ENCODE peak calls at places on chromosomes 3 and 15, in seven cellular contexts. K, R, B, O, X, U and G are unnamed samples.

GRCh38 chr15:68210821-68211655 is 5.9 kb upstream of the CALML4 start:
- DNase-seq in K (peak), R (peak), B (peak), O (peak), X (no peak), U (no peak), G (peak)

GRCh38 chr3:44342191-44342790 is 3.7 kb downstream of the TCAIM start:
- DNase-seq in K (no peak), R (no peak), B (no peak), O (no peak), X (no peak), U (no peak), G (no peak)

GRCh38 chr3:85193565-85193964 is 234.8 kb downstream of the CADM2 start:
- DNase-seq in K (no peak), R (no peak), B (no peak), O (no peak), X (no peak), U (no peak), G (no peak)

GRCh38 chr3:125478321-125478720 is 41.7 kb downstream of the SNX4 start:
- DNase-seq in K (no peak), R (no peak), B (no peak), O (no peak), X (no peak), U (no peak), G (no peak)

GRCh38 chr3:133742351-133743091 is 3.7 kb upstream of the TF start:
- DNase-seq in K (no peak), R (no peak), B (no peak), O (no peak), X (no peak), U (peak), G (no peak)

GRCh38 chr3:8406479-8406878 is 95.1 kb upstream of the LMCD1 start:
- DNase-seq in K (no peak), R (no peak), B (no peak), O (no peak), X (no peak), U (no peak), G (no peak)

GRCh38 chr3:18062289-18063025 is 320.0 kb upstream of the TBC1D5 start:
- DNase-seq in K (no peak), R (no peak), B (no peak), O (no peak), X (no peak), U (no peak), G (no peak)

GRCh38 chr3:128784228-128784627 is 58.2 kb downstream of the RAB7A start:
- DNase-seq in K (no peak), R (peak), B (peak), O (peak), X (no peak), U (no peak), G (peak)

GRCh38 chr15:42364529-42364928 is 5.2 kb downstream of the CAPN3 start:
- DNase-seq in K (peak), R (no peak), B (no peak), O (no peak), X (no peak), U (no peak), G (no peak)

GRCh38 chr3:154758109-154758868 is 321.8 kb upstream of the MME start:
- DNase-seq in K (no peak), R (no peak), B (no peak), O (no peak), X (no peak), U (no peak), G (no peak)

GRCh38 chr15:33068531-33068990 is 126.0 kb downstream of the FMN1 start:
- DNase-seq in K (no peak), R (peak), B (no peak), O (peak), X (no peak), U (no peak), G (no peak)
- H3K27ac ChIP-seq in K (peak), R (peak), B (no peak), O (no peak), X (no peak), U (no peak), G (no peak)

GRCh38 chr15:84654689-84655453 is 788 bp upstream of the WDR73 start:
- DNase-seq in K (peak), R (peak), B (peak), O (peak), X (peak), U (peak), G (peak)
- TF ChIP-seq CTCF in K (peak), R (peak), B (peak), O (peak), X (peak), U (peak), G (peak)

DNA sequence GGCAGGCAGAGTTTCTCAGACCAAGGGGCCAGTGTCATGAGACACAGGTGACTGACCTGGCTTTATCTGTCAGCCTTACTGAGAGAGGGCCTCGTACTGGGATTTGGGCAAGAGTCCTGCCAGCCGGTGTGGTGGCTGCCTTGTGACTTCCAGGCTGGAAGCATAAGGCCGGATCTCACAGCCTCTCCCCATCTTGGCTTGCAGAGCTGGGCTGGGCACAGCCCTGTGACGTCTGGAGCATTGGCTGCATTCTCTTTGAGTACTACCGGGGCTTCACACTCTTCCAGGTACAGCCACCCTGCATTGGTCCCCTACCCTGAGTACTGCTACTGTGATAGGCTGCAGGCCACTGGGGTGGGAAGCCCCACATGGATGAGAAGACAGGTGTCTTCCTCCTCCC is 12.1 kb downstream of the CLK3 start:
- DNase-seq in K (no peak), R (no peak), B (no peak), O (no peak), X (no peak), U (no peak), G (no peak)
- H3K27ac ChIP-seq in K (no peak), R (no peak), B (peak), O (no peak), X (no peak), U (no peak), G (no peak)

DNA sequence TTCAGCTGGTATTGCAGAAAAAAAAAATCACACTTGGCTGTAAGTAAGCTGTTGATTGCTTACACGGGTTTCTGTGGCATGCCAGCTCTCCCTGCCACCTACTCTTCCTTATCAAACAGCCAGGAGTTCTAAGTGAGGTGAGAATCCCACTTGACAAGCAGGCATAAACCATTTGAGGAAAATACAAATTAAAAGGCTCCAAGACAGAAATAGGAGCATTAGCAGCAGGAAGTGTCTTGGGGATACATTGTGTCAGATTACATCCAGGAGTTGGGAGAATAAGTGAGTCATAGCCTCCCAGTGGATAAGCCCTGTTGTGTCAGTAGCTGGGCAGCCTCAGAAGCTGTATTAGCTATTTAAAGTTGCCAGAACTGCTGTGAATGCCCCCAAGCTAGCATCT is 256.0 kb downstream of the CNTN4 start:
- DNase-seq in K (no peak), R (no peak), B (no peak), O (peak), X (no peak), U (no peak), G (no peak)
- TF ChIP-seq CTCF in K (no peak), R (no peak), B (no peak), O (no peak), X (peak), U (no peak), G (no peak)

GRCh38 chr15:31357148-31357547 is 30.5 kb downstream of the KLF13 start:
- DNase-seq in K (no peak), R (no peak), B (no peak), O (no peak), X (no peak), U (no peak), G (no peak)
- H3K27ac ChIP-seq in K (no peak), R (no peak), B (peak), O (no peak), X (no peak), U (no peak), G (peak)

GRCh38 chr3:54955941-54956340 is 28.1 kb upstream of the LRTM1 start:
- DNase-seq in K (no peak), R (no peak), B (no peak), O (no peak), X (no peak), U (no peak), G (no peak)
- TF ChIP-seq CTCF in K (no peak), R (no peak), B (no peak), O (no peak), X (no peak), U (no peak), G (no peak)

GRCh38 chr15:60667190-60667868 is 188.4 kb upstream of the ICE2 start:
- DNase-seq in K (no peak), R (no peak), B (no peak), O (no peak), X (no peak), U (no peak), G (no peak)
- H3K27ac ChIP-seq in K (no peak), R (no peak), B (no peak), O (no peak), X (no peak), U (no peak), G (no peak)

DNA sequence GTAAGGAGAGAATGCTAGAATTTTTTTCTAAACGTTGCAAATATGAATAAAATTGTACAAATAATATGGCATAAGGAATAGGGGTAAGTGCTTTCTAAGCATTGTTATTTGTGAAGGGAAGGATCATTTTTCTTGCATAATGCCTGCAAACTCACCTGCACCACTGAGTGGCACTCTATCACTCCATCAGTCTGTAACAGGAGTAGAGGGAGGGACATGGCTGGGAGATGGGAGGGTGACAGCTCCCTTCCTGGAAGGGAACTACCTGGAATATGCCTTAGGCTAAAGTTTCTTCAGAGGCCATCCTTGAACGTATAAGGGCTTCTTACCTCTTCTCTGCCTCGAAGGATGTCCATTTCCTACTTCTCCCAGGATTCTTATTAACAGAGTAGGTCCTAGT is 3.0 kb downstream of the NAALADL2 start:
- DNase-seq in K (no peak), R (no peak), B (no peak), O (peak), X (no peak), U (peak), G (no peak)
- TF ChIP-seq CTCF in K (no peak), R (no peak), B (no peak), O (peak), X (no peak), U (peak), G (no peak)